ENCODE peak calls at places on chromosomes 11 and 22, in five cellular contexts. One of them, this sample, is unnamed.
A peak's percentile ranks its signal among the peaks of the same experiment; 100 is the strongest.

GRCh38 chr22:34841321-34841901 is 224.5 kb upstream of the ISX start:
- DNase-seq in endodermal cell: peak; percentile 68
- DNase-seq in A549: no peak
- DNase-seq in astrocyte of the spinal cord: peak; percentile 2
- DNase-seq in K562: no peak
- DNase-seq in this sample: no peak

GRCh38 chr11:130457909-130458729 is 9.7 kb downstream of the ADAMTS15 start:
- DNase-seq in K562: no peak
- DNase-seq in astrocyte of the spinal cord: no peak
- DNase-seq in A549: no peak
- DNase-seq in endodermal cell: no peak
- DNase-seq in this sample: no peak

GRCh38 chr11:113839842-113840241 is 35.5 kb downstream of the USP28 start:
- DNase-seq in endodermal cell: no peak
- DNase-seq in astrocyte of the spinal cord: no peak
- DNase-seq in K562: no peak
- DNase-seq in A549: no peak
- DNase-seq in this sample: no peak

GRCh38 chr11:35247428-35247827 is 108.5 kb downstream of the CD44 start:
- DNase-seq in K562: no peak
- DNase-seq in astrocyte of the spinal cord: no peak
- DNase-seq in endodermal cell: no peak
- DNase-seq in A549: no peak
- DNase-seq in this sample: no peak

GRCh38 chr22:41799486-41800347 is 762 bp upstream of the CCDC134 start:
- DNase-seq in K562: peak; percentile 68
- DNase-seq in A549: no peak
- DNase-seq in astrocyte of the spinal cord: peak; percentile 2
- DNase-seq in endodermal cell: peak; percentile 72
- DNase-seq in this sample: peak; percentile 33

GRCh38 chr22:20725987-20726558 is 47.8 kb upstream of the SERPIND1 start:
- DNase-seq in endodermal cell: no peak
- DNase-seq in A549: no peak
- DNase-seq in astrocyte of the spinal cord: no peak
- DNase-seq in K562: no peak
- DNase-seq in this sample: no peak

GRCh38 chr11:38252620-38253019 is 1654.6 kb upstream of the RAG2 start:
- DNase-seq in astrocyte of the spinal cord: no peak
- DNase-seq in A549: no peak
- DNase-seq in endodermal cell: no peak
- DNase-seq in K562: no peak
- DNase-seq in this sample: no peak

GRCh38 chr11:122791836-122792235 is 46.5 kb upstream of the CRTAM start:
- DNase-seq in A549: no peak
- DNase-seq in K562: no peak
- DNase-seq in endodermal cell: no peak
- DNase-seq in astrocyte of the spinal cord: peak; percentile 75
- DNase-seq in this sample: no peak

GRCh38 chr11:100719809-100720221 is 32.7 kb downstream of the ARHGAP42 start:
- DNase-seq in endodermal cell: peak; percentile 88
- DNase-seq in K562: no peak
- DNase-seq in A549: peak; percentile 65
- DNase-seq in astrocyte of the spinal cord: peak; percentile 95
- DNase-seq in this sample: peak; percentile 45

GRCh38 chr11:112132737-112133136 is 31.2 kb downstream of the IL18 start:
- DNase-seq in A549: no peak
- DNase-seq in astrocyte of the spinal cord: no peak
- DNase-seq in endodermal cell: no peak
- DNase-seq in K562: no peak
- DNase-seq in this sample: no peak

DNA sequence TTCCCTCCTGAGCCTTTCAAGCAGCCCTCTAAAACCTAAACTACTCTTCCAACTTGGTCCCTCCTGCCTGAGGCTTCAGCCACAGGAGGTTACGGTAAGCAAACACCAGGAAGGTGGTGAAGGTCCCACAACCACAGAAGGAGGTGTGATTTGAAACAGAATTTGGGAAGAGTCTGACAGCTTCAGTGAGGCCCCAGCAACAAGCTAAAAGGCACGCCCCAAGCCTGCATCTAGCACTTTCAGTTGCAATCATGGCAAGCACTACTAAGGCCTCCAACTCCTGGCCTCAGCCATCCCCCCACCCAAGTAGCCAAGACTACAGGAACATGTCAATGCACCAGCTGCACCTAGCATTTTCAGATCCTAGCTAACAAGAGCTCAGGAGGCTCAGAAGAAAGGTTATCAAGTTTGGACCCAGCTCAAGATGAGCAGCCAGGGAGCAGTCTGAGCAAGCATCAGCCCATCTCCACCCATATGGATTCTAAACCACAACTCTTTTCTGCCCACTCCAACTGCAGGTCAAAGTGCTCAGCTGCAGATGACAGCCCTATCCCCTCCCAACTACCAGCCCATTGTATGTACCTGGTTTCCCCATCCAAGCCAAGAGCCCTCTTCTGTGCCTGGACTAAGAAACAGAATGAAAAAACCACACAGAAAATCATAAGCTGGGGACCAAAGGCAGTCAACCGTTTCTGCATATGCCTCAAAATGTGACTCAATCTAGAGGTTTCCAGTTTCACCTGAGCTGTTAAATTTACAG is 10.4 kb upstream of the AHNAK start:
- DNase-seq in endodermal cell: no peak
- DNase-seq in A549: no peak
- DNase-seq in astrocyte of the spinal cord: no peak
- DNase-seq in K562: no peak
- DNase-seq in this sample: no peak
- H3K4me3 ChIP-seq in endodermal cell: no peak overlapping the region
- H3K4me3 ChIP-seq in A549: peak overlapping the region; percentile 4
- H3K4me3 ChIP-seq in astrocyte of the spinal cord: no peak overlapping the region
- H3K4me3 ChIP-seq in K562: no peak overlapping the region
- H3K4me3 ChIP-seq in this sample: no peak overlapping the region

DNA sequence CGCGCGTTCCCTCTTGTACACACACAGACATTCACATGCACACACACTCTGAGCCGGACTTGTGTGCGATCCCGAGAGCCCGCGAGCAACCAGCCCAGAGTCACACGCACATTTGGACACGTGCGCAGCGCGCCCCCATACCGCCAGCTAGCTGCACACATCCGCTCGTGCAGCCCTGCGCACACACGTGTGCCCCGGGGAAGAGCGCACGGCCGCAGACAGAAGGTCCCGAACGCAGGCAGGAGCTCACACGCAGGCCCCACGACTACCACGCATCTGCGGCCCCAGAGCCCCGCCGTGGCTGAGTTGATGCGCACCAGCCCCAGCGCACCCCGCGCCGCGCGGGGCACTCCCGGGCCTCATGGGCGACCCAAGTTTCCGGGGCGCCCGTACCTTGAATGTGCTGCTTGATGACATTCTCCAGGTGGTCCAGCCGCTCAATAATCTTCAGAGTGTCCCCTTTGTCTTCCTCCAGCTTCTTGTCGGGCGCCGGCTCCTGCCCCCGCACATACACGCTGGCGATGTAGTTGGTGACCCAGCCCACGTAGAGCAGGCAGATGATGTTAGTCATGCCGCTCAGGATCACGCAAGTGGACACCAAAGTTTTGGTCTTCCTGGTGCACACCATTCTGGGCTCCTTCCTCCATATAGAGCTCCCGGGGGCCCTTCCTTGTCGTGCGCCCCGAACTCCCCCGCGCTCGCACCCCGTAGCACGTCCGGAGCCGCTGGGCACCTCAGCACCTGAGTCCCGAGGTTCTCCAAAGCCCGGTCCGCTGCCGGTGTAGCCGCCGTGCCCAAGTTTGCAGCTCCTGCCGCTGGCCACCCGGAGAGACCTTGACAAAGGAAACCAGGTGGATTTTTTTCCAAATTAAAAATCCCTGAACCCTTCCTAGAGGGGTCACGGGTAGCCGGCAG is 582 bp downstream of the GALNT18 start:
- DNase-seq in K562: peak; percentile 10
- DNase-seq in A549: peak; percentile 21
- DNase-seq in astrocyte of the spinal cord: peak; percentile 3
- DNase-seq in endodermal cell: peak; percentile 65
- DNase-seq in this sample: peak; percentile 39
- H3K4me3 ChIP-seq in K562: peak overlapping the region; percentile 17
- H3K4me3 ChIP-seq in A549: peak overlapping the region; percentile 56
- H3K4me3 ChIP-seq in astrocyte of the spinal cord: peak overlapping the region; percentile 43
- H3K4me3 ChIP-seq in endodermal cell: peak overlapping the region; percentile 83
- H3K4me3 ChIP-seq in this sample: peak overlapping the region; percentile 80

GRCh38 chr22:39995346-39996252 is 845 bp downstream of the FAM83F start:
- DNase-seq in astrocyte of the spinal cord: no peak
- DNase-seq in endodermal cell: peak; percentile 75
- DNase-seq in A549: no peak
- DNase-seq in K562: no peak
- DNase-seq in this sample: no peak
- H3K4me3 ChIP-seq in astrocyte of the spinal cord: no peak overlapping the region
- H3K4me3 ChIP-seq in endodermal cell: peak overlapping the region; percentile 73
- H3K4me3 ChIP-seq in A549: no peak overlapping the region
- H3K4me3 ChIP-seq in K562: no peak overlapping the region
- H3K4me3 ChIP-seq in this sample: no peak overlapping the region

DNA sequence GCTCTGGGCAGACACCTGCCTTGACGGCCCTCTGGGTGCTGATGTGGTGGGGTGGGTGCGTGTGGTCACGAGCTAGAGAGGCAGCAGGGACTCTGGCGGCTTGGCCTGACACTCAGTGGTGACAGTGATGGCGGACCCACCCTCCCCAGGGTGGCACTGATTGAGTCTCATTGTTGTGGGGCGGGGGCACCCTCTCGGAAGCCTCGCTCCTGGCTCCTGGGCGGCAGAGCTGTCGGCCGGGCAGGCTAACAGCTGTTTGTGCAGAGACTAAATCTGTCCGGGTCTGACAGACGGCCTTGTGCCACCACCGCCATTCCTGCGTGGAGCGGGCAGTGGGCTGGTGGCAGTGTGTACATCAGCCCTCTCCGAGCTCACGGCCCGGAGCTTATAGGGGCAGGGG is 15.6 kb downstream of the FLRT1 start:
- DNase-seq in endodermal cell: no peak
- DNase-seq in K562: no peak
- DNase-seq in astrocyte of the spinal cord: no peak
- DNase-seq in A549: no peak
- DNase-seq in this sample: no peak
- H3K4me3 ChIP-seq in endodermal cell: no peak overlapping the region
- H3K4me3 ChIP-seq in K562: no peak overlapping the region
- H3K4me3 ChIP-seq in astrocyte of the spinal cord: no peak overlapping the region
- H3K4me3 ChIP-seq in A549: no peak overlapping the region
- H3K4me3 ChIP-seq in this sample: no peak overlapping the region

This sample was measured in lung.